ENCODE peak calls at places on chromosome 9, in five cellular contexts. One of them, this sample, is unnamed.

GRCh38 chr9:89497181-89497963 is 541 bp downstream of the SEMA4D start:
- DNase-seq in OCI-LY7: peak
- DNase-seq in NCI-H2081: no peak
- DNase-seq in NCI-H748 treated with DMSO at 0.1 percent for 48 hours: no peak
- DNase-seq in activated T-cell treated with anti-CD3 and anti-CD28 coated beads, Interleukin-2, amount 50 U/mL, for 48 hours: no peak
- DNase-seq in this sample: no peak

GRCh38 chr9:80191108-80191507 is 619.3 kb downstream of the TLE4 start:
- DNase-seq in OCI-LY7: no peak
- DNase-seq in NCI-H2081: no peak
- DNase-seq in NCI-H748 treated with DMSO at 0.1 percent for 48 hours: no peak
- DNase-seq in activated T-cell treated with anti-CD3 and anti-CD28 coated beads, Interleukin-2, amount 50 U/mL, for 48 hours: no peak
- DNase-seq in this sample: no peak

GRCh38 chr9:4096121-4096520 is 203.7 kb downstream of the GLIS3 start:
- DNase-seq in OCI-LY7: no peak
- DNase-seq in NCI-H2081: no peak
- DNase-seq in NCI-H748 treated with DMSO at 0.1 percent for 48 hours: no peak
- DNase-seq in activated T-cell treated with anti-CD3 and anti-CD28 coated beads, Interleukin-2, amount 50 U/mL, for 48 hours: no peak
- DNase-seq in this sample: no peak

GRCh38 chr9:19464764-19465570 is 56.2 kb downstream of the ACER2 start:
- DNase-seq in OCI-LY7: peak
- DNase-seq in NCI-H2081: peak
- DNase-seq in NCI-H748 treated with DMSO at 0.1 percent for 48 hours: peak
- DNase-seq in activated T-cell treated with anti-CD3 and anti-CD28 coated beads, Interleukin-2, amount 50 U/mL, for 48 hours: peak
- DNase-seq in this sample: peak

GRCh38 chr9:136881691-136882108 is 4.6 kb upstream of the TRAF2 start:
- DNase-seq in OCI-LY7: peak
- DNase-seq in NCI-H2081: no peak
- DNase-seq in NCI-H748 treated with DMSO at 0.1 percent for 48 hours: no peak
- DNase-seq in activated T-cell treated with anti-CD3 and anti-CD28 coated beads, Interleukin-2, amount 50 U/mL, for 48 hours: peak
- DNase-seq in this sample: no peak

GRCh38 chr9:126630458-126631237 is 16.9 kb downstream of the LMX1B start:
- DNase-seq in OCI-LY7: no peak
- DNase-seq in NCI-H2081: no peak
- DNase-seq in NCI-H748 treated with DMSO at 0.1 percent for 48 hours: no peak
- DNase-seq in activated T-cell treated with anti-CD3 and anti-CD28 coated beads, Interleukin-2, amount 50 U/mL, for 48 hours: no peak
- DNase-seq in this sample: no peak

GRCh38 chr9:126452036-126452595 is 125.5 kb downstream of the MVB12B start:
- DNase-seq in OCI-LY7: no peak
- DNase-seq in NCI-H2081: no peak
- DNase-seq in NCI-H748 treated with DMSO at 0.1 percent for 48 hours: no peak
- DNase-seq in activated T-cell treated with anti-CD3 and anti-CD28 coated beads, Interleukin-2, amount 50 U/mL, for 48 hours: no peak
- DNase-seq in this sample: no peak

GRCh38 chr9:133377721-133378216 is 1.6 kb downstream of the STKLD1 start:
- DNase-seq in OCI-LY7: no peak
- DNase-seq in NCI-H2081: peak
- DNase-seq in NCI-H748 treated with DMSO at 0.1 percent for 48 hours: no peak
- DNase-seq in activated T-cell treated with anti-CD3 and anti-CD28 coated beads, Interleukin-2, amount 50 U/mL, for 48 hours: no peak
- DNase-seq in this sample: peak

GRCh38 chr9:18438300-18438925 is 35.5 kb upstream of the ADAMTSL1 start:
- DNase-seq in OCI-LY7: no peak
- DNase-seq in NCI-H2081: no peak
- DNase-seq in NCI-H748 treated with DMSO at 0.1 percent for 48 hours: no peak
- DNase-seq in activated T-cell treated with anti-CD3 and anti-CD28 coated beads, Interleukin-2, amount 50 U/mL, for 48 hours: no peak
- DNase-seq in this sample: no peak

GRCh38 chr9:90290716-90291485 is 351.7 kb downstream of the DIRAS2 start:
- DNase-seq in OCI-LY7: no peak
- DNase-seq in NCI-H2081: no peak
- DNase-seq in NCI-H748 treated with DMSO at 0.1 percent for 48 hours: no peak
- DNase-seq in activated T-cell treated with anti-CD3 and anti-CD28 coated beads, Interleukin-2, amount 50 U/mL, for 48 hours: no peak
- DNase-seq in this sample: no peak

GRCh38 chr9:69433426-69433825 is 108.4 kb downstream of the ENTREP1 start:
- DNase-seq in OCI-LY7: no peak
- DNase-seq in NCI-H2081: no peak
- DNase-seq in NCI-H748 treated with DMSO at 0.1 percent for 48 hours: no peak
- DNase-seq in activated T-cell treated with anti-CD3 and anti-CD28 coated beads, Interleukin-2, amount 50 U/mL, for 48 hours: no peak
- DNase-seq in this sample: no peak

GRCh38 chr9:20566401-20566800 is 55.9 kb downstream of the MLLT3 start:
- DNase-seq in OCI-LY7: no peak
- DNase-seq in NCI-H2081: no peak
- DNase-seq in NCI-H748 treated with DMSO at 0.1 percent for 48 hours: peak
- DNase-seq in activated T-cell treated with anti-CD3 and anti-CD28 coated beads, Interleukin-2, amount 50 U/mL, for 48 hours: no peak
- DNase-seq in this sample: no peak

GRCh38 chr9:110065527-110065926 is 142.4 kb downstream of the C9orf152 start:
- DNase-seq in OCI-LY7: no peak
- DNase-seq in NCI-H2081: no peak
- DNase-seq in NCI-H748 treated with DMSO at 0.1 percent for 48 hours: no peak
- DNase-seq in activated T-cell treated with anti-CD3 and anti-CD28 coated beads, Interleukin-2, amount 50 U/mL, for 48 hours: no peak
- DNase-seq in this sample: no peak

GRCh38 chr9:137453643-137454081 is 5.5 kb downstream of the NSMF start:
- DNase-seq in OCI-LY7: peak
- DNase-seq in NCI-H2081: no peak
- DNase-seq in NCI-H748 treated with DMSO at 0.1 percent for 48 hours: no peak
- DNase-seq in activated T-cell treated with anti-CD3 and anti-CD28 coated beads, Interleukin-2, amount 50 U/mL, for 48 hours: peak
- DNase-seq in this sample: no peak

GRCh38 chr9:109497193-109498165 is 628 bp downstream of the PTPN3 start:
- DNase-seq in OCI-LY7: no peak
- DNase-seq in NCI-H2081: peak
- DNase-seq in NCI-H748 treated with DMSO at 0.1 percent for 48 hours: peak
- DNase-seq in activated T-cell treated with anti-CD3 and anti-CD28 coated beads, Interleukin-2, amount 50 U/mL, for 48 hours: no peak
- DNase-seq in this sample: no peak

GRCh38 chr9:128371622-128372117 is 496 bp downstream of the URM1 start:
- DNase-seq in OCI-LY7: no peak
- DNase-seq in NCI-H2081: no peak
- DNase-seq in NCI-H748 treated with DMSO at 0.1 percent for 48 hours: no peak
- DNase-seq in activated T-cell treated with anti-CD3 and anti-CD28 coated beads, Interleukin-2, amount 50 U/mL, for 48 hours: no peak
- DNase-seq in this sample: no peak

GRCh38 chr9:33263936-33264472 is 504 bp downstream of the BAG1 start:
- DNase-seq in OCI-LY7: peak
- DNase-seq in NCI-H2081: peak
- DNase-seq in NCI-H748 treated with DMSO at 0.1 percent for 48 hours: no peak
- DNase-seq in activated T-cell treated with anti-CD3 and anti-CD28 coated beads, Interleukin-2, amount 50 U/mL, for 48 hours: peak
- DNase-seq in this sample: no peak

GRCh38 chr9:87512321-87512720 is 14.7 kb downstream of the DAPK1 start:
- DNase-seq in OCI-LY7: no peak
- DNase-seq in NCI-H2081: peak
- DNase-seq in NCI-H748 treated with DMSO at 0.1 percent for 48 hours: no peak
- DNase-seq in activated T-cell treated with anti-CD3 and anti-CD28 coated beads, Interleukin-2, amount 50 U/mL, for 48 hours: no peak
- DNase-seq in this sample: no peak

GRCh38 chr9:100229136-100229535 is 123.6 kb downstream of the TEX10 start:
- DNase-seq in OCI-LY7: no peak
- DNase-seq in NCI-H2081: no peak
- DNase-seq in NCI-H748 treated with DMSO at 0.1 percent for 48 hours: no peak
- DNase-seq in activated T-cell treated with anti-CD3 and anti-CD28 coated beads, Interleukin-2, amount 50 U/mL, for 48 hours: no peak
- DNase-seq in this sample: no peak

GRCh38 chr9:129141066-129142041 is 30.1 kb downstream of the PTPA start:
- DNase-seq in OCI-LY7: peak
- DNase-seq in NCI-H2081: no peak
- DNase-seq in NCI-H748 treated with DMSO at 0.1 percent for 48 hours: no peak
- DNase-seq in activated T-cell treated with anti-CD3 and anti-CD28 coated beads, Interleukin-2, amount 50 U/mL, for 48 hours: peak
- DNase-seq in this sample: peak

GRCh38 chr9:137919095-137919465 is 41.5 kb downstream of the CACNA1B start:
- DNase-seq in OCI-LY7: no peak
- DNase-seq in NCI-H2081: no peak
- DNase-seq in NCI-H748 treated with DMSO at 0.1 percent for 48 hours: no peak
- DNase-seq in activated T-cell treated with anti-CD3 and anti-CD28 coated beads, Interleukin-2, amount 50 U/mL, for 48 hours: no peak
- DNase-seq in this sample: no peak

GRCh38 chr9:84206801-84207200 is 133.8 kb downstream of the SLC28A3 start:
- DNase-seq in OCI-LY7: no peak
- DNase-seq in NCI-H2081: no peak
- DNase-seq in NCI-H748 treated with DMSO at 0.1 percent for 48 hours: no peak
- DNase-seq in activated T-cell treated with anti-CD3 and anti-CD28 coated beads, Interleukin-2, amount 50 U/mL, for 48 hours: no peak
- DNase-seq in this sample: no peak

GRCh38 chr9:106146066-106146840 is 451.9 kb downstream of the TMEM38B start:
- DNase-seq in OCI-LY7: no peak
- DNase-seq in NCI-H2081: no peak
- DNase-seq in NCI-H748 treated with DMSO at 0.1 percent for 48 hours: no peak
- DNase-seq in activated T-cell treated with anti-CD3 and anti-CD28 coated beads, Interleukin-2, amount 50 U/mL, for 48 hours: no peak
- DNase-seq in this sample: no peak

GRCh38 chr9:37364751-37365360 is 57.6 kb upstream of the GRHPR start:
- DNase-seq in OCI-LY7: peak
- DNase-seq in NCI-H2081: no peak
- DNase-seq in NCI-H748 treated with DMSO at 0.1 percent for 48 hours: no peak
- DNase-seq in activated T-cell treated with anti-CD3 and anti-CD28 coated beads, Interleukin-2, amount 50 U/mL, for 48 hours: peak
- DNase-seq in this sample: no peak

GRCh38 chr9:33185406-33185805 is 18.3 kb upstream of the B4GALT1 start:
- DNase-seq in OCI-LY7: no peak
- DNase-seq in NCI-H2081: no peak
- DNase-seq in NCI-H748 treated with DMSO at 0.1 percent for 48 hours: no peak
- DNase-seq in activated T-cell treated with anti-CD3 and anti-CD28 coated beads, Interleukin-2, amount 50 U/mL, for 48 hours: no peak
- DNase-seq in this sample: no peak

GRCh38 chr9:93900436-93900819 is 54.7 kb downstream of the BARX1 start:
- DNase-seq in OCI-LY7: no peak
- DNase-seq in NCI-H2081: no peak
- DNase-seq in NCI-H748 treated with DMSO at 0.1 percent for 48 hours: no peak
- DNase-seq in activated T-cell treated with anti-CD3 and anti-CD28 coated beads, Interleukin-2, amount 50 U/mL, for 48 hours: peak
- DNase-seq in this sample: no peak

GRCh38 chr9:85527331-85528015 is 214.3 kb downstream of the AGTPBP1 start:
- DNase-seq in OCI-LY7: no peak
- DNase-seq in NCI-H2081: no peak
- DNase-seq in NCI-H748 treated with DMSO at 0.1 percent for 48 hours: no peak
- DNase-seq in activated T-cell treated with anti-CD3 and anti-CD28 coated beads, Interleukin-2, amount 50 U/mL, for 48 hours: no peak
- DNase-seq in this sample: no peak

GRCh38 chr9:81455826-81456225 is 233.5 kb downstream of the TLE1 start:
- DNase-seq in OCI-LY7: no peak
- DNase-seq in NCI-H2081: peak
- DNase-seq in NCI-H748 treated with DMSO at 0.1 percent for 48 hours: no peak
- DNase-seq in activated T-cell treated with anti-CD3 and anti-CD28 coated beads, Interleukin-2, amount 50 U/mL, for 48 hours: no peak
- DNase-seq in this sample: no peak

GRCh38 chr9:132423503-132423902 is 13.5 kb downstream of the CFAP77 start:
- DNase-seq in OCI-LY7: no peak
- DNase-seq in NCI-H2081: no peak
- DNase-seq in NCI-H748 treated with DMSO at 0.1 percent for 48 hours: no peak
- DNase-seq in activated T-cell treated with anti-CD3 and anti-CD28 coated beads, Interleukin-2, amount 50 U/mL, for 48 hours: no peak
- DNase-seq in this sample: no peak

GRCh38 chr9:2623866-2624682 is 2.5 kb downstream of the VLDLR start:
- DNase-seq in OCI-LY7: no peak
- DNase-seq in NCI-H2081: no peak
- DNase-seq in NCI-H748 treated with DMSO at 0.1 percent for 48 hours: no peak
- DNase-seq in activated T-cell treated with anti-CD3 and anti-CD28 coated beads, Interleukin-2, amount 50 U/mL, for 48 hours: no peak
- DNase-seq in this sample: no peak

GRCh38 chr9:98654247-98654646 is 54.5 kb downstream of the GABBR2 start:
- DNase-seq in OCI-LY7: no peak
- DNase-seq in NCI-H2081: peak
- DNase-seq in NCI-H748 treated with DMSO at 0.1 percent for 48 hours: peak
- DNase-seq in activated T-cell treated with anti-CD3 and anti-CD28 coated beads, Interleukin-2, amount 50 U/mL, for 48 hours: no peak
- DNase-seq in this sample: peak

GRCh38 chr9:133771486-133772482 is 33.6 kb upstream of the SARDH start:
- DNase-seq in OCI-LY7: no peak
- DNase-seq in NCI-H2081: no peak
- DNase-seq in NCI-H748 treated with DMSO at 0.1 percent for 48 hours: no peak
- DNase-seq in activated T-cell treated with anti-CD3 and anti-CD28 coated beads, Interleukin-2, amount 50 U/mL, for 48 hours: no peak
- DNase-seq in this sample: no peak

GRCh38 chr9:128145536-128145935 is 3.7 kb upstream of the LCN2 start:
- DNase-seq in OCI-LY7: no peak
- DNase-seq in NCI-H2081: no peak
- DNase-seq in NCI-H748 treated with DMSO at 0.1 percent for 48 hours: no peak
- DNase-seq in activated T-cell treated with anti-CD3 and anti-CD28 coated beads, Interleukin-2, amount 50 U/mL, for 48 hours: no peak
- DNase-seq in this sample: no peak

GRCh38 chr9:136985853-136986252 is 3.1 kb downstream of the LCNL1 start:
- DNase-seq in OCI-LY7: no peak
- DNase-seq in NCI-H2081: no peak
- DNase-seq in NCI-H748 treated with DMSO at 0.1 percent for 48 hours: no peak
- DNase-seq in activated T-cell treated with anti-CD3 and anti-CD28 coated beads, Interleukin-2, amount 50 U/mL, for 48 hours: no peak
- DNase-seq in this sample: no peak

GRCh38 chr9:71637433-71637832 is 130.9 kb downstream of the CEMIP2 start:
- DNase-seq in OCI-LY7: no peak
- DNase-seq in NCI-H2081: no peak
- DNase-seq in NCI-H748 treated with DMSO at 0.1 percent for 48 hours: no peak
- DNase-seq in activated T-cell treated with anti-CD3 and anti-CD28 coated beads, Interleukin-2, amount 50 U/mL, for 48 hours: no peak
- DNase-seq in this sample: no peak